ENCODE peak calls at places on chromosomes 2 and 18, in six cellular contexts. K is fibroblast of the aortic adventitia, W is left lung, S is kidney, N is body of pancreas, I is tibial nerve. G is an unnamed sample.

GRCh38 chr2:159211447-159212396 is 74.8 kb downstream of the WDSUB1 start:
- DNase-seq in W (no peak), S (no peak), K (no peak), I (no peak), N (no peak), G (no peak)

GRCh38 chr2:46335404-46335965 is 38.3 kb downstream of the EPAS1 start:
- DNase-seq in K (peak), N (peak), I (no peak), S (no peak), W (no peak), G (peak)

GRCh38 chr2:174682578-174683391 is 81.5 kb downstream of the CHRNA1 start:
- DNase-seq in N (peak), I (peak), S (peak), K (peak), W (peak), G (peak)

GRCh38 chr18:57859314-57859713 is 56.2 kb upstream of the ATP8B1 start:
- DNase-seq in S (no peak), N (peak), W (no peak), K (no peak), I (no peak), G (peak)

GRCh38 chr2:235596272-235596671 is 102.4 kb downstream of the AGAP1 start:
- DNase-seq in S (peak), W (no peak), K (no peak), N (no peak), I (no peak), G (no peak)

GRCh38 chr2:172299741-172300140 is 127.6 kb upstream of the ITGA6 start:
- DNase-seq in I (no peak), W (no peak), K (peak), N (no peak), S (no peak), G (peak)

GRCh38 chr2:169683425-169684134 is 10.6 kb downstream of the CFAP210 start:
- DNase-seq in I (no peak), W (no peak), S (no peak), K (no peak), N (no peak), G (no peak)

GRCh38 chr2:11953258-11953657 is 206.8 kb downstream of the LPIN1 start:
- DNase-seq in I (no peak), N (no peak), S (no peak), W (no peak), K (no peak), G (no peak)

GRCh38 chr18:42157878-42158277 is 202.8 kb downstream of the PIK3C3 start:
- DNase-seq in S (no peak), I (no peak), N (no peak), W (no peak), K (no peak), G (no peak)

GRCh38 chr2:8217366-8218125 is 464.3 kb upstream of the ID2 start:
- DNase-seq in S (no peak), K (no peak), N (no peak), I (no peak), W (no peak), G (no peak)

GRCh38 chr2:44553456-44553855 is 191.7 kb downstream of the CAMKMT start:
- DNase-seq in W (no peak), N (no peak), K (peak), S (no peak), I (no peak), G (peak)

GRCh38 chr2:187360286-187360685 is 87.8 kb downstream of the CALCRL start:
- DNase-seq in I (no peak), N (no peak), S (no peak), W (no peak), K (peak), G (peak)

GRCh38 chr2:240615830-240616547 is 9.3 kb upstream of the GPR35 start:
- DNase-seq in K (no peak), W (peak), S (peak), I (peak), N (peak), G (no peak)

GRCh38 chr18:37778417-37779165 is 213.0 kb upstream of the CELF4 start:
- DNase-seq in K (no peak), I (no peak), W (peak), N (peak), S (peak), G (peak)
- H3K4me3 ChIP-seq in K (no peak), I (no peak), W (no peak), N (no peak), S (no peak), G (no peak)

DNA sequence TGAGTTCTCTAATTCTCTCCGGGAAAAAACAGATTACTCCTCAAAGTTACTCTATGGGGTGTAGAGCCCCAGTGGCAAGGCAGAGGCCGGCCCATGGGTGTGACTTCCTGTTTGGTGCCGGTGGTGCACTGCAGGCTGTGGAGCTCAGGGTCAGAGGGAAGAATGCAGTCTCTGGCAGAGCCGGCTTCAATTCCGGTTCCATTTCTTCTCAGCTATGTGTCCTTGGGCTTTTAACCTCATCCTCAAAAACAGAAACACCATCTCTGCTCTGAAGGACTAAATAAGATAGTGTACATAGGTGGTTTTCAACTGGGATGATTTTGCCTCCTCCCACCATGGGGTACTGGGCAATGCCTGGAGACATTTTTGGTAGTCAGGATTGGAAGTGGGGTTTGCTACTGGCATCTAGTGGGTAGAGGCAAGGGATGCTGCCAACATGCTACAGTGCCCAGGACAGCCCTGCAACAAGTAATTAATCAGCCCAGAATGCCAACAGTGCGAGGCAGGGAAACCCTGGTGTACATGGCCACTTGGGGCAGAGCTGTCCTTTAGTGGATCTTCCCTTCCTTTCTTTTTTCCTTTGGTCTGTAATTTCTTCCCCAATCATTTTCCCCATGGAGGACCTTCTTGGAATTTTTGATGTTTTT is 81.2 kb downstream of the INSIG2 start:
- DNase-seq in I (no peak), W (peak), K (no peak), S (peak), N (peak), G (peak)
- TF ChIP-seq CTCF in I (no peak), W (no peak), K (no peak), S (no peak), N (no peak), G (no peak)

GRCh38 chr2:146123256-146123655 is 1603.3 kb upstream of the ZEB2 start:
- DNase-seq in K (no peak), S (no peak), N (no peak), W (no peak), I (no peak), G (no peak)

GRCh38 chr2:146123714-146124113 is 1603.8 kb upstream of the ZEB2 start:
- DNase-seq in N (no peak), K (peak), I (no peak), S (no peak), W (no peak), G (no peak)

GRCh38 chr2:146124741-146125140 is 1604.8 kb upstream of the ZEB2 start:
- DNase-seq in I (no peak), N (no peak), K (peak), S (no peak), W (no peak), G (peak)

DNA sequence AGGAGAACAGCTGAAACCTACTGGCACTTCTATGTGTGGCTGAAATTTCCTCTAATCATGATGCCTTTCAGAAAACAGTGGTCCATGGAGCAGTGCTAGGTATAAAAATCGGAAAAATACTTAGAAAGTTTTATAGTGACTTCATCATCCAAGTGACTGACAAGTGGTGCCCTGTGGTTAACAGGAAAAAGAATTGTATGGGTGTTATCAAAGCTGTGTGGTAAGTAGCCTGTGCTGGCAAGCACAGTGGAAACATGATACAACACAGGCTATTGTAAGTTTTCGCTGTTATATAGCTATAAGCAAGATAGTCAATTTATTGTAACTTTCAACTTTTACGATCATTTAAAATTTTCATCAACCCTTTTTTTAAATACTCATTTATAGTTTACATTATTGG is 1599.7 kb upstream of the ZEB2 start:
- DNase-seq in I (no peak), W (no peak), K (no peak), S (no peak), N (no peak), G (peak)
- H3K4me3 ChIP-seq in I (no peak), W (no peak), K (no peak), S (no peak), N (no peak), G (no peak)

DNA sequence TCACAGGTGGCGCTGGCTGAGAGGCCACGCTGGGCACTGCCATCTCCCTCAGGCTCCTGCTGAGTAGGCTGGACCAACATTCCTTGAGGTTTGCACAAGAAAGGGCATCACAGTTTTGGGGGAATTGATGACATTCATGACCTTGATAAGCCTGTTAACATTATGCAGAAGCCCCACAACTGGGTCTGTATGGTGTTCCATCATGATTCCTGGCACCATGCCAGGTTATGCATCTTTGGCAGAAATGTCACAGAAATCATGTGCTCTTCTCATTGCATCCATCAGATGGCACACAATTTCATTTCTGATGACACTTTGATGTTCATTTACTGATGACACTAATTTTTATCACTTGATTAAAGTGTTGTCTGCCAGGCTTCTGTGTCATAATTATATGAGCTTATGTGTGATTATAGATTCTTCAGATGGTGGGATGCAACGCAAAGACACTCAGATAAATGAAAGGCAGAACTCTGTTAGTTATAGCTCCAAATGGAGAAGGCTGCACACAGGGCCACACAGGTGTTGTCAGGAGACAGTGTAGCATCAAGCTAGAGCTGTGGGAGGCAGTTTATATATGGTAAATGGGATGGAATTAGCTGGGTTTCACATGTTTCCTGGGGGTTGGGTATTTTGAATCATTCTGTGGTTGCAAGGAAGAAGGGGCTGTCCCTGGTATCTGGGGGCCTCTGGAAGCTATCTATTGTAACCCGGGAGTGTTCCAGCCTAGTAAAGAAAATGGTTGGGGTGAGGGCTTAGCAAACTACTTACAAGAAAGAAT is 191.3 kb downstream of the SLC39A10 start:
- DNase-seq in W (no peak), K (no peak), S (no peak), I (no peak), N (no peak), G (peak)
- TF ChIP-seq CTCF in W (no peak), K (no peak), S (no peak), I (no peak), N (no peak), G (no peak)

GRCh38 chr2:29113891-29114321 is 1.3 kb upstream of the CLIP4 start:
- DNase-seq in S (no peak), W (no peak), N (peak), I (peak), K (peak), G (peak)

GRCh38 chr2:29114841-29115609 is at the start of gene CLIP4:
- DNase-seq in K (peak), W (peak), S (peak), I (peak), N (peak), G (peak)

GRCh38 chr2:29115797-29116781 is 874 bp downstream of the CLIP4 start:
- DNase-seq in S (peak), W (peak), I (peak), N (peak), K (peak), G (peak)

GRCh38 chr2:29113027-29113686 is 2.1 kb upstream of the CLIP4 start:
- DNase-seq in N (no peak), S (no peak), W (no peak), K (peak), I (no peak), G (peak)

DNA sequence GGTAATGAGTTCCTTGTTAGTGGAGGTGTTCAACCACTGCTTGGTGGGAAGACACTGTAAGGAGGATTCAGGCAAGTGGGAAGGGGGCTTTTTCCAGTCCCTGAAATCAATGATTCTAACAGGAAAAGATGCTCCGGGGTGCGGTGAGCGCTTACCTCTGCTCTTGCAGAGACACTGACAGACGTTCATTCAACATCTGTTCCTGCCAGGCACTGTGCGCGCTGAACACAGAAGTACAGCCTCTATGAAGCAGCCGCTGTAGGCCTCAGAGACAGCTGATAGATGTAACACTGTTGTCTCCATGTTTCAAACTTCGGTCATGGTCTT is 738 bp upstream of the CLIP4 start:
- DNase-seq in K (no peak), S (no peak), N (peak), W (no peak), I (no peak), G (no peak)
- H3K4me3 ChIP-seq in K (peak), S (peak), N (no peak), W (no peak), I (no peak), G (peak)

GRCh38 chr2:26521054-26521912 is 43.4 kb upstream of the OTOF start:
- DNase-seq in I (no peak), K (no peak), W (no peak), S (peak), N (peak), G (peak)
- TF ChIP-seq CTCF in I (no peak), K (peak), W (no peak), S (no peak), N (no peak), G (peak)

GRCh38 chr18:63203497-63203896 is 116.1 kb downstream of the BCL2 start:
- DNase-seq in I (no peak), N (no peak), W (no peak), K (no peak), S (no peak), G (no peak)

GRCh38 chr18:63207825-63208224 is 111.7 kb downstream of the BCL2 start:
- DNase-seq in I (no peak), S (no peak), N (no peak), W (no peak), K (no peak), G (no peak)

GRCh38 chr18:63207154-63207790 is 112.3 kb downstream of the BCL2 start:
- DNase-seq in N (no peak), K (no peak), W (no peak), I (no peak), S (no peak), G (no peak)

GRCh38 chr18:63206433-63207153 is 113.0 kb downstream of the BCL2 start:
- DNase-seq in S (no peak), I (no peak), K (no peak), W (no peak), N (no peak), G (no peak)

GRCh38 chr18:63205791-63206252 is 113.7 kb downstream of the BCL2 start:
- DNase-seq in N (no peak), I (no peak), K (no peak), W (no peak), S (no peak), G (no peak)
- H3K4me3 ChIP-seq in N (no peak), I (no peak), K (no peak), W (no peak), S (no peak), G (no peak)

GRCh38 chr2:113039158-113039557 is 13.5 kb downstream of the IL36B start:
- DNase-seq in I (no peak), S (no peak), K (no peak), N (peak), W (no peak), G (no peak)

GRCh38 chr2:113036763-113037162 is 15.9 kb downstream of the IL36B start:
- DNase-seq in K (no peak), N (no peak), W (no peak), S (no peak), I (no peak), G (peak)

GRCh38 chr2:113046465-113046864 is 6.2 kb downstream of the IL36B start:
- DNase-seq in N (no peak), K (no peak), I (no peak), S (no peak), W (no peak), G (no peak)

GRCh38 chr2:113039675-113040074 is 13.0 kb downstream of the IL36B start:
- DNase-seq in N (no peak), S (no peak), K (no peak), I (no peak), W (no peak), G (no peak)

DNA sequence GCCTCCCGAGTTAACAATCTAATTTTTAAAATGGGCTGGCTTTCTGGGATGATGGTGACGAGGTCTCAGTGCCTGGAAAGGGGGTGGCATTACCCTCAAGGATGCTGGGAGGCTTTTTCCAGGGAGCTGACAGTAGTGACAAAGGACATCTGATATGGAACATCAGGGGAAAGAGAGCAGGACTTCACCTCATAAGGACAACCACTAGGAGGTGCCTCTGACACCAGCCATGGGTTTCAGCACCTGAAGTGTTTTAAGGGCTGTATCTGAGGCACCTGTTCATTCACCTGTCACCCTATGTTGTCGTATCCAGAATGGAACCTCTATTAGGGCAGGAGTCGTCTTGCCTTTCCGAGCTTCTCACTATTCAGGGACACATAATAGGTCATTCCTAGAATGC is 10.8 kb downstream of the IL36B start:
- DNase-seq in W (no peak), I (no peak), K (no peak), S (no peak), N (no peak), G (peak)
- TF ChIP-seq CTCF in W (no peak), I (no peak), K (peak), S (no peak), N (no peak), G (peak)

DNA sequence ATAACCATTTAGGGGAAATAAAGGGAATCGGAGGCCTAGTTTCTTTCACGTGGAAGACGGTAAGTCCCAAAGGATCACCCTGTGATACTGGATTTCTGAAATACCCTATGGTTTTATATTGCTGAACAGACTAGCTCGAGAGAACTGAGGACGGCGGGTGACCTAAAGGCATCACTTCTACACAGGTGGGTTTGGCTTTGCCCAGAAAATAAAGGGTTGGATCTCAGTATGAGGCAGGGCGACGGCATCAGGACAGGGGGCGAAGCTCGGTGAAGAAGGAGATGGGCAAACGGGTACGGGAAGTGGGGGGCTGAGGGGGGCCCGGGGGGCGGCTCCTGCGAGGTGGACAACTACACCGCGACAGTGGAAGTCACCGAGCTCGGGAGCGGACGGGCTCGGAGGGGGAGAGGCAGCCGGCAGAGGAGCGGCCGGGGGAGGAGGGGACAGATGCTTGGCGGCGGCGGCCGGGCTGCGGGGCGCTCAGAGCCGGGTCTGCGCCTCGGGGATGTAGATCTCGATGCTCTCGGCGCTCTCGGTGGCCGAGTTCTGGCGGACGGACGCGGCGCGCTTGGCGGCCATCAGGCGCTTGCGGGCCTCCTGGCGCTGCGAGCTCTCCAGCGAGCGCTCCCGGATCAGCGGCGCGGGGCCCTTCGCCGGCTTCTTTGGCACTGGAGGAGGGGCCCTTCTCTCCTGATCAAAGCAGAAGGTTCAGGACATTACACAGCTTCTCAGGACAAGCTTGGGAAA is 48.9 kb downstream of the TGIF1 start:
- DNase-seq in K (peak), N (peak), I (peak), W (peak), S (peak), G (peak)
- H3K4me3 ChIP-seq in K (peak), N (peak), I (peak), W (peak), S (peak), G (peak)